ENCODE peak calls at places on chromosomes 13 and 19, in eight cellular contexts. One of them, this sample, is unnamed.

GRCh38 chr19:49512970-49513745 is 697 bp downstream of the FCGRT start:
- DNase-seq in Peyer's patch: peak; percentile 82
- DNase-seq in stimulated activated CD4-positive, alpha-beta T cell treated with anti-CD3 and anti-CD28 coated beads, Interleukin-2, amount 100 ng/mL, for 48 hours: no peak
- DNase-seq in AG09309: no peak
- DNase-seq in NCI-H1092 treated with DMSO at 0.1 percent for 48 hours: peak; percentile 33
- DNase-seq in GM03348: peak; percentile 79
- DNase-seq in GM23248: peak; percentile 47
- DNase-seq in breast epithelium: no peak
- DNase-seq in this sample: peak; percentile 68

GRCh38 chr19:2974342-2974932 is 2.9 kb upstream of the TLE6 start:
- DNase-seq in stimulated activated CD4-positive, alpha-beta T cell treated with anti-CD3 and anti-CD28 coated beads, Interleukin-2, amount 100 ng/mL, for 48 hours: no peak
- DNase-seq in GM23248: peak; percentile 21
- DNase-seq in NCI-H1092 treated with DMSO at 0.1 percent for 48 hours: no peak
- DNase-seq in Peyer's patch: no peak
- DNase-seq in AG09309: no peak
- DNase-seq in breast epithelium: peak; percentile 60
- DNase-seq in GM03348: no peak
- DNase-seq in this sample: no peak

GRCh38 chr19:8174706-8175105 is 25.3 kb upstream of the FBN3 start:
- DNase-seq in AG09309: no peak
- DNase-seq in breast epithelium: peak; percentile 30
- DNase-seq in GM23248: no peak
- DNase-seq in stimulated activated CD4-positive, alpha-beta T cell treated with anti-CD3 and anti-CD28 coated beads, Interleukin-2, amount 100 ng/mL, for 48 hours: no peak
- DNase-seq in GM03348: no peak
- DNase-seq in Peyer's patch: no peak
- DNase-seq in NCI-H1092 treated with DMSO at 0.1 percent for 48 hours: no peak
- DNase-seq in this sample: no peak

GRCh38 chr13:34258646-34259386 is 440.9 kb downstream of the RFC3 start:
- DNase-seq in GM23248: peak; percentile 25
- DNase-seq in AG09309: no peak
- DNase-seq in breast epithelium: no peak
- DNase-seq in stimulated activated CD4-positive, alpha-beta T cell treated with anti-CD3 and anti-CD28 coated beads, Interleukin-2, amount 100 ng/mL, for 48 hours: no peak
- DNase-seq in Peyer's patch: no peak
- DNase-seq in GM03348: peak; percentile 50
- DNase-seq in NCI-H1092 treated with DMSO at 0.1 percent for 48 hours: no peak
- DNase-seq in this sample: no peak

GRCh38 chr13:109720758-109721184 is 65.6 kb downstream of the IRS2 start:
- DNase-seq in AG09309: no peak
- DNase-seq in GM23248: no peak
- DNase-seq in stimulated activated CD4-positive, alpha-beta T cell treated with anti-CD3 and anti-CD28 coated beads, Interleukin-2, amount 100 ng/mL, for 48 hours: no peak
- DNase-seq in breast epithelium: no peak
- DNase-seq in Peyer's patch: no peak
- DNase-seq in GM03348: no peak
- DNase-seq in NCI-H1092 treated with DMSO at 0.1 percent for 48 hours: peak; percentile 87
- DNase-seq in this sample: no peak

GRCh38 chr19:49746206-49746958 is 16.7 kb downstream of the TSKS start:
- DNase-seq in GM23248: peak; percentile 29
- DNase-seq in Peyer's patch: no peak
- DNase-seq in GM03348: peak; percentile 37
- DNase-seq in NCI-H1092 treated with DMSO at 0.1 percent for 48 hours: no peak
- DNase-seq in AG09309: no peak
- DNase-seq in breast epithelium: peak; percentile 26
- DNase-seq in stimulated activated CD4-positive, alpha-beta T cell treated with anti-CD3 and anti-CD28 coated beads, Interleukin-2, amount 100 ng/mL, for 48 hours: peak; percentile 45
- DNase-seq in this sample: no peak

GRCh38 chr19:9786342-9786741 is 17.8 kb upstream of the ZNF846 start:
- DNase-seq in breast epithelium: peak; percentile 22
- DNase-seq in Peyer's patch: no peak
- DNase-seq in GM23248: no peak
- DNase-seq in AG09309: no peak
- DNase-seq in NCI-H1092 treated with DMSO at 0.1 percent for 48 hours: no peak
- DNase-seq in stimulated activated CD4-positive, alpha-beta T cell treated with anti-CD3 and anti-CD28 coated beads, Interleukin-2, amount 100 ng/mL, for 48 hours: no peak
- DNase-seq in GM03348: no peak
- DNase-seq in this sample: no peak

GRCh38 chr19:2111886-2112285 is 15.2 kb downstream of the IZUMO4 start:
- DNase-seq in AG09309: no peak
- DNase-seq in breast epithelium: no peak
- DNase-seq in GM23248: no peak
- DNase-seq in GM03348: no peak
- DNase-seq in Peyer's patch: no peak
- DNase-seq in stimulated activated CD4-positive, alpha-beta T cell treated with anti-CD3 and anti-CD28 coated beads, Interleukin-2, amount 100 ng/mL, for 48 hours: no peak
- DNase-seq in NCI-H1092 treated with DMSO at 0.1 percent for 48 hours: no peak
- DNase-seq in this sample: no peak

GRCh38 chr19:17765069-17765618 is 13.9 kb downstream of the FCHO1 start:
- DNase-seq in GM23248: no peak
- DNase-seq in breast epithelium: peak; percentile 44
- DNase-seq in NCI-H1092 treated with DMSO at 0.1 percent for 48 hours: no peak
- DNase-seq in AG09309: no peak
- DNase-seq in GM03348: no peak
- DNase-seq in stimulated activated CD4-positive, alpha-beta T cell treated with anti-CD3 and anti-CD28 coated beads, Interleukin-2, amount 100 ng/mL, for 48 hours: no peak
- DNase-seq in Peyer's patch: peak; percentile 82
- DNase-seq in this sample: no peak

GRCh38 chr19:29672933-29673336 is 7.7 kb downstream of the PLEKHF1 start:
- DNase-seq in stimulated activated CD4-positive, alpha-beta T cell treated with anti-CD3 and anti-CD28 coated beads, Interleukin-2, amount 100 ng/mL, for 48 hours: peak; percentile 69
- DNase-seq in NCI-H1092 treated with DMSO at 0.1 percent for 48 hours: no peak
- DNase-seq in Peyer's patch: no peak
- DNase-seq in GM03348: peak; percentile 1
- DNase-seq in AG09309: no peak
- DNase-seq in GM23248: no peak
- DNase-seq in breast epithelium: no peak
- DNase-seq in this sample: no peak

GRCh38 chr19:46265217-46265828 is 31.5 kb upstream of the HIF3A start:
- DNase-seq in breast epithelium: peak; percentile 42
- DNase-seq in GM23248: peak; percentile 84
- DNase-seq in AG09309: peak; percentile 52
- DNase-seq in Peyer's patch: no peak
- DNase-seq in NCI-H1092 treated with DMSO at 0.1 percent for 48 hours: peak; percentile 74
- DNase-seq in GM03348: peak; percentile 85
- DNase-seq in stimulated activated CD4-positive, alpha-beta T cell treated with anti-CD3 and anti-CD28 coated beads, Interleukin-2, amount 100 ng/mL, for 48 hours: peak; percentile 72
- DNase-seq in this sample: no peak

This sample was measured in D721Med.